ENCODE peak calls at places on chromosome 4, in five cellular contexts. N is HepG2, T is K562, U is A549, Q is H1. H is an unnamed sample. For H3K4me1, the result is how much of the 10 kb centered on the place peaks cover.

GRCh38 chr4:53591372-53591892 is at the start of gene LNX1:
- DNase-seq in N (no peak), T (peak), Q (peak), U (no peak), H (no peak)

GRCh38 chr4:145736241-145736831 is 56.4 kb downstream of the C4orf51 start:
- DNase-seq in U (peak), T (no peak), Q (no peak), N (no peak), H (peak)

GRCh38 chr4:125283702-125284279 is 31.0 kb upstream of the FAT4 start:
- DNase-seq in Q (no peak), N (peak), U (peak), T (peak), H (peak)

GRCh38 chr4:4711902-4712301 is 147.6 kb upstream of the MSX1 start:
- DNase-seq in U (no peak), Q (no peak), T (no peak), N (no peak), H (no peak)

GRCh38 chr4:19193274-19193962 is 1058.3 kb upstream of the SLIT2 start:
- DNase-seq in U (no peak), T (no peak), Q (no peak), N (no peak), H (no peak)

GRCh38 chr4:100898844-100899243 is 381.0 kb upstream of the EMCN start:
- DNase-seq in U (no peak), Q (no peak), N (no peak), T (no peak), H (no peak)

GRCh38 chr4:158484173-158484885 is 37.4 kb upstream of the RXFP1 start:
- DNase-seq in U (no peak), T (no peak), N (no peak), Q (no peak), H (no peak)

GRCh38 chr4:38672247-38673071 is 8.5 kb downstream of the KLF3 start:
- DNase-seq in U (peak), N (peak), Q (no peak), T (peak), H (no peak)

DNA sequence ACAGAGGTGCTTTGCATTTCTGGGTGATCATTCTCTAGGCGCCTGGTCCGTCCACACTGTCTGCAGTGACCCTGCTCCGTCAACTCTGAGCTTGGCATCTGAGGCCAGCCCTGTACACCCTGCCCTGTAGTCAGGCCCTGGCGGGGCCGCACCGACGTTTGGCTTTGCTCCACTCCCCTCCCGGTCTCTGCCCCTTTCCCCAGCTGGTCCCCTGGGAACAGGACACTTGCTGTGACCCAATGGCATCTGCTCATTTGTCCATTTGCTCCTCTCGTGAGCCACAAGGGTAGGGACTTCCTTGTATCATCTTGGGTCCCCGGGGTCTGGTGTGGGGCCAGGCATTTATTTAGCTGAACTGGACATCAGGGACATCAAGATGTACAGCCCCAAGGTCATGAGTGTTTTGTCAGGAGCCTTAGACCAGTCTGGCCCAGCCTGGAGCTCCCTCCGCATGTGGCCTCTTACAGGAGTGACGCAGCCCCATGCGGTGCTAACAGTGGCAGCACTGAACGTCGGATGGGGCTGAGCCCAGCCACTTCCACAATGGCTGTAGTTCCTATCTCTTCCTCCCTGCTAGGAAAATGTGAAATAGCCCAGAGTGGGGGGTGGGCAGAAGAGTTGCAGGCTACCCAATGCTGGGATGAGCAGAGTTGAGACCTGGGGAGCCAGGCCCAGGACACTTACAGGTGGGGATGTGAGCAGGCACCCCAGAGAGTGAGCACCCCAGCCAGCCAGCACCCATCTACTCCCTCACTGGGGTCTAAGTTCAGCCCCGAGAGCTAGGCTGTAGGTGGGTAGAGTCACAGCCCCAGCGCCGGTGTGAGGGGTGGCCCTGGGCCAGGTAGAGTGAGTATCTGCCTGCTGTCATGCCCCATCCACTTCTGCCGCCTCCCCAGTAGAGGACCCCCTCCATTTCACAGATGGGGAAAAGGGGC is 2.0 kb upstream of the SH3BP2 start:
- DNase-seq in Q (no peak), T (no peak), N (no peak), U (no peak), H (no peak)
- H3K4me1 ChIP-seq in Q (under half), T (half or more), N (half or more), U (under half), H (under half)

GRCh38 chr4:157265281-157265680 is 44.8 kb downstream of the GRIA2 start:
- DNase-seq in T (no peak), Q (no peak), N (no peak), U (no peak), H (no peak)

GRCh38 chr4:157270552-157270951 is 50.0 kb downstream of the GRIA2 start:
- DNase-seq in T (no peak), N (no peak), U (no peak), Q (no peak), H (no peak)

GRCh38 chr4:157271166-157271869 is 50.8 kb downstream of the GRIA2 start:
- DNase-seq in U (no peak), N (no peak), Q (no peak), T (no peak), H (no peak)

DNA sequence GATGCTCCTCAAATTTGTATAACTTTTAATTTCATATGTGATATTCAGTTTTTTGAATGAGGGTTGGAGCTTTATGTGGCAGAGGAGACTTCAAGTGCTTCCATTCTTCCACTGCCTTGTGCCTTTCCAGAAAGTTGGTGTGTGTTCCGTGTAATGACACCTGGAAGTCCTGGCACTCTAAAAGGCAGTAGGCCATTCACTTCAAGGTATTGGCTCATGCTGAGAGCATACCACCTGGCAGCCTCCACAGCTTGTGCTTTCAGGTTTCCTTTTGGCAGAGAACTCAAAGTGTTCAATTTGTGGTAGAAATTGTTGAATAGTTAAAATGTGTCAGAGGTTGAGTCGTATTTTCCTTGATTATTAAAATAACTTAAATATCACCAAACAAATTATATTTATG is 49.6 kb downstream of the GRIA2 start:
- DNase-seq in T (no peak), Q (no peak), N (no peak), U (no peak), H (no peak)
- TF ChIP-seq CTCF in T (no peak), Q (no peak), N (no peak), U (no peak), H (no peak)

GRCh38 chr4:156362581-156362980 is 408.9 kb upstream of the CTSO start:
- DNase-seq in Q (no peak), U (no peak), T (no peak), N (no peak), H (no peak)
- TF ChIP-seq JUN in Q (no peak), U (no peak), T (no peak), N (no peak), H (no peak)

DNA sequence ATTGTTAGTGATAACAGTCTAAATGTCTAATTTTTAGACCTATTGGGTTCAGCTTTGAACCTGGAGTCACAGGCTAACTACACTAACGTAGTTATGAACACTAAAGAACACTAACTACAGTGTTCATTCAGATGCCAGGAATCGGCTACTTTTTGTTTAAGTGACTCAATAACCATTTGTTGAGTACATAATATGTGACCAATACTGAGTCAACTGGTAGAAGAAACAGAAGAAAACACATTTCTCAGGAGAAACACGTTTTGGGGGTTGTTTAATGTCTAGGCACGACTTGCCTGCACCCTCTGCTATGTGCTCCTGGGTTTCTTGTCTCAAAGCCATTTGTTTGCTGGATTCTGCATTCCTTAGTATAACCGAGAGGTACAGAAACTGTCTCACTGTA is 18.6 kb upstream of the CLNK start:
- DNase-seq in N (no peak), Q (no peak), T (no peak), U (no peak), H (no peak)
- H3K4me1 ChIP-seq in N (under half), Q (under half), T (under half), U (under half), H (under half)

GRCh38 chr4:152408514-152409327 is 127.2 kb downstream of the FBXW7 start:
- DNase-seq in T (peak), U (peak), N (peak), Q (no peak), H (peak)
- TF ChIP-seq CTCF in T (peak), U (peak), N (peak), Q (peak), H (peak)

GRCh38 chr4:21083413-21083812 is 383.2 kb downstream of the PACRGL start:
- DNase-seq in N (no peak), T (no peak), Q (no peak), U (no peak), H (no peak)

GRCh38 chr4:21077967-21078366 is 377.7 kb downstream of the PACRGL start:
- DNase-seq in N (no peak), T (no peak), U (no peak), Q (no peak), H (no peak)
- TF ChIP-seq JUN in N (no peak), T (no peak), U (no peak), Q (no peak), H (no peak)

DNA sequence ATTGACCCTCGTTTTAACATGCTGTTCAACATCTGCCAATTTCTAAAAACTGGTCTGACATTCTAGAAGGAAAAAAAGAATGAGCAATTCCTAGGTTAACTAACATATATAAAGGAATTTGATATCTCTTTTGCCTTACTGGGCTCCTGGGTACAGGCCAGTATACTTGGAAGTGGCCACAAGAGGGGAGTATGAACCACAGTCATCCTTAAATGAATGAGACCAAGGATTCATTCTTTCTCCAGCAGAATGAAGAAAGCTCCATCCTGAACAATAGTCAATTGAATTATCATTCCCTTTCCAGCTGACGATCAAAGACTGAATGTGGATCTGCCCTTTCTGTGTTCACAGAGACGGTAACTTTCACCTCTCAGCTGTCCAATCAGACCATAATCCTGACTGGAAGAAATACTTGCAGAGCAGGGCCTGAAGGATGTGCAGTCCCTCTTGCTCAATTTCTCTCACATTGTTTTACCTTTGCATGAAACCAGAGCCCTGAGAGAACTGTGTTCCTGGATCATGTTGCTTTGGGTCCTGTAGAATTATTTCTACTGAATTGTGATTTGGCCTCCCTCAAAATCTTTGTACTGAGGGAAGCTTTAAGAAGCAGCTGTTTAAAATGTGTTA is 14.8 kb upstream of the SPARCL1 start:
- DNase-seq in U (peak), N (peak), Q (no peak), T (no peak), H (peak)
- H3K4me1 ChIP-seq in U (under half), N (under half), Q (under half), T (under half), H (under half)

GRCh38 chr4:41060352-41061318 is 153.7 kb downstream of the APBB2 start:
- DNase-seq in U (no peak), T (no peak), N (no peak), Q (no peak), H (no peak)
- TF ChIP-seq CTCF in U (no peak), T (no peak), N (no peak), Q (no peak), H (no peak)

H was measured in endothelial cell of umbilical vein.